ENCODE peak calls at places on chromosomes 4 and X, in five cellular contexts. G is neural progenitor cell, P is heart right ventricle, H is GM12878, I is upper lobe of right lung. W is an unnamed sample. For H3K36me3, the result is how much of the 10 kb centered on the place peaks cover.

GRCh38 chrX:22760513-22761057 is 239.2 kb upstream of the DDX53 start:
- DNase-seq in G (no peak), P (no peak), H (no peak), I (no peak), W (no peak)

GRCh38 chrX:2609431-2610238 is 81.5 kb upstream of the CD99 start:
- DNase-seq in G (peak), P (no peak), H (no peak), I (no peak), W (no peak)

GRCh38 chrX:44003975-44004374 is 30.8 kb upstream of the NDP start:
- DNase-seq in G (no peak), P (no peak), H (no peak), I (no peak), W (no peak)

GRCh38 chr4:18020145-18020670 is 1.3 kb downstream of the LCORL start:
- DNase-seq in G (peak), P (no peak), H (no peak), I (no peak), W (peak)

GRCh38 chr4:99404595-99405287 is 30.4 kb downstream of the ADH7 start:
- DNase-seq in G (no peak), P (no peak), H (peak), I (no peak), W (no peak)

GRCh38 chr4:115054836-115055235 is 58.6 kb downstream of the NDST4 start:
- DNase-seq in G (no peak), P (no peak), H (no peak), I (no peak), W (no peak)

GRCh38 chr4:110808371-110808878 is 185.5 kb upstream of the PITX2 start:
- DNase-seq in G (no peak), P (no peak), H (peak), I (no peak), W (no peak)

GRCh38 chr4:15690020-15690809 is 8.6 kb downstream of the FAM200B start:
- DNase-seq in G (peak), P (peak), H (no peak), I (no peak), W (no peak)

GRCh38 chr4:152778656-152779512 is 646 bp downstream of the TIGD4 start:
- DNase-seq in G (peak), P (peak), H (no peak), I (no peak), W (no peak)

GRCh38 chr4:70654605-70655011 is 11.7 kb downstream of the JCHAIN start:
- DNase-seq in G (no peak), P (no peak), H (no peak), I (no peak), W (no peak)

GRCh38 chr4:22019676-22020075 is 71.1 kb upstream of the KCNIP4 start:
- DNase-seq in G (no peak), P (no peak), H (no peak), I (no peak), W (no peak)

GRCh38 chrX:54407266-54407665 is 32.9 kb upstream of the TSR2 start:
- DNase-seq in G (no peak), P (no peak), H (no peak), I (no peak), W (no peak)

GRCh38 chr4:23888421-23889319 is 1.2 kb downstream of the PPARGC1A start:
- DNase-seq in G (peak), P (no peak), H (no peak), I (no peak), W (no peak)

GRCh38 chrX:39320165-39320564 is 518.9 kb downstream of the MID1IP1 start:
- DNase-seq in G (no peak), P (no peak), H (no peak), I (no peak), W (no peak)

GRCh38 chrX:1385251-1385794 is 6.6 kb downstream of the SLC25A6 start:
- DNase-seq in G (no peak), P (no peak), H (no peak), I (peak), W (peak)

GRCh38 chrX:1386338-1387127 is 5.4 kb downstream of the SLC25A6 start:
- DNase-seq in G (no peak), P (no peak), H (no peak), I (peak), W (peak)

GRCh38 chrX:1387141-1387776 is 4.7 kb downstream of the SLC25A6 start:
- DNase-seq in G (no peak), P (no peak), H (no peak), I (peak), W (no peak)

GRCh38 chrX:1384738-1385250 is 7.1 kb downstream of the SLC25A6 start:
- DNase-seq in G (no peak), P (no peak), H (no peak), I (peak), W (peak)

GRCh38 chrX:1385824-1386223 is 6.1 kb downstream of the SLC25A6 start:
- DNase-seq in G (no peak), P (no peak), H (no peak), I (peak), W (peak)
- H3K36me3 ChIP-seq in G (under half), P (half or more), H (under half), I (half or more), W (half or more)

DNA sequence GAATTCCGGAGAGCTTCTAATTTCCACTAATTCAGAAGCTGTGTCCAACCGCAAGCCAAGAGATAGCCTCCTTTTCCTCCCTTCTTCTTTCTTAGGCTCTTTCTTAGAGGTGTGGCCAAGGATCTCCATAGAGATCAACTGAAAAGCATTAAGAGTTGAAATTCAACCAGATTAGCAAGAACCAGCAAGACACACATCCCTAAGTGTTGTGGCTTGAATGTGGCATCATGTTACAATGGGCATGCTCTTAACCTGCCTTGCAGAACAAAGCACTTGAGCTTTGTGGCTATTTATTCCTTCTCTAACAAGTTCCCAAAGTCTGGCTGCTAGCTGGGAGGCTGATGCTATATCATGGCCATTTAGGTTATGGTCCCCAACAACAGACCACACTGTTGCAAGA is 10.4 kb downstream of the ANOS1 start:
- DNase-seq in G (peak), P (no peak), H (no peak), I (no peak), W (no peak)
- H3K36me3 ChIP-seq in G (under half), P (under half), H (under half), I (under half), W (under half)

DNA sequence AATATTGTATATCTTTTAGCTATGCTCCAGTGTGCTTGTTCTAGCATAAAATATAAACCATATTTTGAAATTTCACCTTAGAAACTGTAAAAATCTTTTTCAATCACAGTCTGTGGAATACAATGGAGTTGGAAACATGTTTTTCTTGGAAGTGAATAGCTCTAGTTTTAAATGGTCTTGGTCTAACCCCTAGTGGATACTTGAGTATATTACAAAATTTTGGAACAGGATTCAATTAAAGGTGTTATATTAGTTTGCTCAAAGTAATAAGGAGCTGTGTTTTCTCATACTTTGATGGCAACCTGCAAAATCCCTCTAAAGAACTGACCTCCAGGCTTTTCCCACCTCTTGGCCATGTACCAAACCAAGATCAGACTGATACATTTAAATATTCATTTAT is 48.2 kb downstream of the STK26 start:
- DNase-seq in G (no peak), P (no peak), H (no peak), I (no peak), W (no peak)
- H3K36me3 ChIP-seq in G (under half), P (under half), H (under half), I (under half), W (under half)

GRCh38 chr4:177119693-177120092 is 190.0 kb upstream of the NEIL3 start:
- DNase-seq in G (no peak), P (no peak), H (no peak), I (no peak), W (no peak)
- H3K36me3 ChIP-seq in G (under half), P (under half), H (under half), I (under half), W (under half)

DNA sequence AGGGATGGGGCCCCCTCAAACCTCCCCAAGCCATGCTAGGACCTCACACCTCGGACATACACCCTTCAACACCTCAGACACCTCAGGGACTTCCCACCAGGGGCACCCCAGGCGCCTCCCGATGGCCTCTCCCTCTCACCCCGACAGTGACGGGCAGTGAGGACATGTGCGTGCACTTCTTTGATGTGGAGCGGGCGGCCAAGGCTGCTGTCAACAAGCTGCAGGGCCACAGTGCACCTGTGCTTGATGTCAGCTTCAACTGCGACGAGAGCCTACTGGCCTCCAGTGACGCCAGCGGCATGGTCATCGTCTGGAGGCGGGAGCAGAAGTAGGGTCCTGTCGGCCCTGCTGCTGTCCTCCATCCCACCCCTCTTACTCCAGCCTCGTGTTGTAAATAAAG is 7.4 kb downstream of the WDR13 start:
- DNase-seq in G (no peak), P (no peak), H (no peak), I (no peak), W (no peak)
- H3K36me3 ChIP-seq in G (under half), P (half or more), H (under half), I (under half), W (under half)

DNA sequence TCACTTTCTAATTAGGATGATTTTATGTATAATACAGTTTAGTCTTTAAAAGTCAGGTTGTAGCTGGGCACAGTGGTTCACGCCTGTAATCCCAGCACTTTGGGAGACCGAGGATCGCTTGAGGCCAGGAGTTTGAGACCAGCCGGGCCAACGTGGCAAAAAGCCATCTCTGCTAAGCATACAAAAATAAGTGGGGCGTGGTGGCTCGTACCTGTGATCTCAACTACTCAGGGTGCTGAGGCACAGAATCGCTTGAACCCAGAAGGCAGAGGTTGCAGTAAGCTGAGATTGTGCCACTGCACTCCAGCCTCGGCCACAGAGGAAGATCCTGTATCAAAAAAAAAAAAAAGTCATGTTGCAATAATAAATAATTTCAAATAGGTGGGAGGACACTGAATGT is 364.2 kb downstream of the BMPR1B start:
- DNase-seq in G (no peak), P (no peak), H (no peak), I (no peak), W (no peak)
- H3K36me3 ChIP-seq in G (under half), P (under half), H (under half), I (under half), W (under half)

DNA sequence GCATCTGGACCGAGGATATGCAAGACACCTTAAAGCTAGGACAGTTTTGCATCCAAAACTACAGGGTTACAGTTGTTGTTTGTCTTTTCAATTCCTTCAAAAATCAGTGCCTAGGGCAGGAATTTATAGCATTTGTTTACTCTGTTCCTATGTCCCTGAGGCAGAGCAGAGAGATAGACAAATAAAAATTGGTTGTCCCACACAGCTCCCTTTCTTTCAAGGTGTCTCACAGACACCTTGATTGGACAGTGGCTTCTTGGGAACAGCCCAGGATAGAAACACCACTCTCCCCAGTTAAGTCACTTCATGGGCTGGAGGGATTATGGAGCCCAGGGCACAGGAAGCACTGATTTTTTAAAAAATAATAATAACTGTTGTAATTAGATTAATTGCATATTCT is 8.0 kb downstream of the MAGEB17 start:
- DNase-seq in G (no peak), P (no peak), H (no peak), I (no peak), W (no peak)
- H3K36me3 ChIP-seq in G (under half), P (under half), H (under half), I (under half), W (under half)

DNA sequence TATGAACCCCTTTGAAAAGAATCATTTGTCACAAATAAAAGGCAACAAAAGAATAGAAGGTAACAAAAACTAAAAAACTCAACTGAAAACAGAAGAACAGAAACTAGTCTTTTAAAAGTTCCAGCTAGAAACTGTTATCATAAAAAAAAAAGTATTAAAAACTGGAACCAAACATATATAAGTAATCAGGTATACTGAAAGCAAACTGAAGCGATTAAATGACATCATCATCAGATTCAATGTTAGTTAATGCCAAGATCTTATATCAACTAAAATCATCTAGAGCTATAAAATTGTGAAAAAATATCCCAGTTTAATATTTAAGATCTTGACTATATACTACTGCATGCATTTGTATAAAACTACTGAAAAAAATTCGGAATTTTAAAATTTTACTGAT is 36.0 kb downstream of the CENPE start:
- DNase-seq in G (no peak), P (no peak), H (no peak), I (no peak), W (no peak)
- H3K36me3 ChIP-seq in G (under half), P (under half), H (under half), I (under half), W (under half)